ENCODE peak calls at places on chromosomes 16 and 17, in four cellular contexts. Z is left ventricle myocardium inferior, U is cardiac muscle cell, I is caudate nucleus. P is an unnamed sample.

GRCh38 chr16:83793179-83793578 is 14.6 kb upstream of the HSBP1 start:
- DNase-seq in Z (no peak), I (no peak), U (no peak), P (no peak)

GRCh38 chr17:31388770-31389672 is 2.5 kb upstream of the RAB11FIP4 start:
- DNase-seq in U (peak), I (no peak), Z (no peak), P (no peak)

GRCh38 chr17:66425751-66426396 is 123.5 kb downstream of the PRKCA start:
- DNase-seq in U (no peak), Z (no peak), I (no peak), P (no peak)

GRCh38 chr17:6670999-6671398 is 19.4 kb downstream of the C17orf100 start:
- DNase-seq in U (no peak), I (no peak), Z (no peak), P (no peak)

GRCh38 chr16:69890114-69890890 is 60.8 kb upstream of the CLEC18A start:
- DNase-seq in Z (peak), U (peak), I (peak), P (no peak)

GRCh38 chr16:88626646-88627045 is 11.7 kb upstream of the IL17C start:
- DNase-seq in U (no peak), I (no peak), Z (no peak), P (no peak)

GRCh38 chr16:4346205-4346781 is 4.8 kb downstream of the PAM16 start:
- DNase-seq in U (no peak), I (no peak), Z (no peak), P (no peak)

GRCh38 chr16:86391987-86392386 is 118.3 kb upstream of the FOXF1 start:
- DNase-seq in Z (no peak), I (no peak), U (no peak), P (no peak)

GRCh38 chr17:4488989-4489595 is 9.6 kb upstream of the SPNS2 start:
- DNase-seq in Z (no peak), I (no peak), U (no peak), P (no peak)

GRCh38 chr16:10897134-10897533 is 20.1 kb downstream of the CIITA start:
- DNase-seq in Z (no peak), U (no peak), I (no peak), P (no peak)

GRCh38 chr16:85234310-85235235 is 122.3 kb upstream of the CIBAR2 start:
- DNase-seq in Z (peak), U (peak), I (no peak), P (no peak)

GRCh38 chr16:62088731-62089410 is 52.6 kb upstream of the CDH8 start:
- DNase-seq in U (no peak), Z (no peak), I (no peak), P (no peak)

GRCh38 chr16:70267516-70267915 is 15.8 kb upstream of the EXOSC6 start:
- DNase-seq in U (peak), Z (no peak), I (no peak), P (no peak)

GRCh38 chr17:78665385-78665951 is 88.3 kb upstream of the DNAH17 start:
- DNase-seq in Z (no peak), U (no peak), I (no peak), P (no peak)

GRCh38 chr17:17681187-17681743 is at the start of gene RAI1:
- DNase-seq in Z (peak), U (peak), I (peak), P (no peak)

GRCh38 chr17:8947201-8947600 is 18.3 kb downstream of the PIK3R5 start:
- DNase-seq in Z (no peak), I (no peak), U (no peak), P (no peak)

GRCh38 chr16:1524366-1524765 is 9.1 kb upstream of the TMEM204 start:
- DNase-seq in U (no peak), I (no peak), Z (no peak), P (no peak)

GRCh38 chr17:50518265-50519023 is 10.2 kb downstream of the MYCBPAP start:
- DNase-seq in U (no peak), Z (no peak), I (no peak), P (no peak)

GRCh38 chr16:76946879-76947278 is 244.1 kb upstream of the MON1B start:
- DNase-seq in I (no peak), U (peak), Z (no peak), P (peak)

GRCh38 chr17:2259769-2260536 is 43.6 kb downstream of the SMG6 start:
- DNase-seq in Z (no peak), U (no peak), I (no peak), P (no peak)

GRCh38 chr16:23026777-23027362 is 122.4 kb downstream of the USP31 start:
- DNase-seq in I (no peak), Z (no peak), U (peak), P (no peak)

GRCh38 chr16:89113152-89113547 is 19.5 kb downstream of the ACSF3 start:
- DNase-seq in U (no peak), I (no peak), Z (peak), P (no peak)

GRCh38 chr16:85444879-85445778 is 168.0 kb upstream of the GSE1 start:
- DNase-seq in I (no peak), Z (no peak), U (no peak), P (no peak)

GRCh38 chr17:78717431-78717980 is 64.6 kb downstream of the CYTH1 start:
- DNase-seq in I (peak), U (no peak), Z (no peak), P (no peak)

GRCh38 chr16:23729503-23730424 is 16.7 kb upstream of the ERN2 start:
- DNase-seq in Z (no peak), U (no peak), I (no peak), P (no peak)

GRCh38 chr16:55285586-55285985 is 38.4 kb upstream of the IRX6 start:
- DNase-seq in I (no peak), U (no peak), Z (no peak), P (no peak)

GRCh38 chr16:3669067-3669466 is 14.6 kb downstream of the DNASE1 start:
- DNase-seq in I (no peak), U (no peak), Z (no peak), P (no peak)

GRCh38 chr17:27462149-27462548 is 5.9 kb downstream of the KSR1 start:
- DNase-seq in I (no peak), Z (no peak), U (no peak), P (no peak)

GRCh38 chr17:79534111-79534510 is 76.7 kb downstream of the RBFOX3 start:
- DNase-seq in I (no peak), U (no peak), Z (no peak), P (no peak)

GRCh38 chr17:50060951-50061712 is 5.2 kb downstream of the ITGA3 start:
- DNase-seq in U (peak), I (no peak), Z (peak), P (no peak)

GRCh38 chr16:53626816-53627215 is 76.8 kb downstream of the RPGRIP1L start:
- DNase-seq in Z (no peak), I (no peak), U (no peak), P (no peak)

GRCh38 chr16:31052131-31052530 is 18.8 kb downstream of the STX4 start:
- DNase-seq in I (no peak), U (no peak), Z (no peak), P (peak)

GRCh38 chr17:17868637-17869522 is 32.1 kb upstream of the SREBF1 start:
- DNase-seq in U (no peak), Z (no peak), I (no peak), P (no peak)

GRCh38 chr17:49932131-49932723 is 36.8 kb upstream of the DLX4 start:
- DNase-seq in Z (no peak), I (no peak), U (no peak), P (no peak)

DNA sequence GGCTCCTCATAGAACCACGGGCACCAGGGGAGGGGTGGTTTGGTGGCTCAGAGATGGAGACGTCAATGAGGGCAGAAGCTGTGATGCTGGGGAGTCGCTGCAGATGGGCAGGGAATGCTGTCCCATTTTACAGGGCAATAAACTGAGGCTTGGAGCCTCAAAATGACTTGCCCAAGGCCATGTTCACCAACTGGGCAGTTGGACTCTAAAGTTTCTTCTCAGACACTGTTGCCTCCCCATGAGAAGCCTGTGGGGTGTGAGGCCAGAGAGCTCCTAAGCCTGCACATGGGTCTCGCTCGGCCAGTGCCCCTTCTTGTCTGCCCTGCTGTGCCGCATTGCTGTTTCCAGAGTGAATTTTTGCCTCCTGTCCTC is 38.6 kb downstream of the CPNE2 start:
- DNase-seq in U (no peak), I (no peak), Z (no peak), P (no peak)
- H3K27ac ChIP-seq in U (no peak), I (peak), Z (no peak), P (no peak)

GRCh38 chr17:19748807-19749193 is 702 bp upstream of the ALDH3A1 start:
- DNase-seq in U (no peak), Z (no peak), I (no peak), P (no peak)
- H3K27ac ChIP-seq in U (no peak), Z (no peak), I (peak), P (peak)

GRCh38 chr17:72462814-72463213 is 342.0 kb downstream of the SOX9 start:
- DNase-seq in Z (no peak), I (no peak), U (no peak), P (peak)
- H3K27ac ChIP-seq in Z (no peak), I (no peak), U (no peak), P (peak)

GRCh38 chr17:44914698-44915271 is 515 bp downstream of the GFAP start:
- DNase-seq in I (no peak), U (no peak), Z (no peak), P (no peak)

GRCh38 chr17:44915321-44915726 is at the start of gene GFAP:
- DNase-seq in I (no peak), U (no peak), Z (no peak), P (no peak)

GRCh38 chr17:44914148-44914547 is 1.2 kb downstream of the GFAP start:
- DNase-seq in I (no peak), U (no peak), Z (no peak), P (no peak)

GRCh38 chr17:44912763-44913544 is 2.3 kb downstream of the GFAP start:
- DNase-seq in Z (no peak), I (no peak), U (no peak), P (no peak)

DNA sequence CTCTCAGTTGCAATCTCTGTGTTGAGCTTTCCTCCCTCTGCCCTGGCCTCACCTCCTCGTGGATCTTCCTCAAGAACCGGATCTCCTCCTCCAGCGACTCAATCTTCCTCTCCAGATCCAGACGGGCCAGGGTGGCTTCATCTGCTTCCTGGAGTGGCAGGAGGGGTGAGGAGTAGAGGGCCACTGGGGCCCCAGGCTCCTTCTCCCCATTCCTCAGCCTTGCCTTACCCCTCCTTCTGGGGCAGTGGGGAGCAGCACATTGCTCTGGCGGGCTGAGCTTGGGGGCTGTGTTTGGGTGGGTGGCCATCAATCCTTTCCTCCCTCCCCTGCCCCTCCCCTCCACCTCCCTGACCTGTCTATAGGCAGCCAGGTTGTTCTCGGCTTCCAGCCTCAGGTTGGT is 1.6 kb downstream of the GFAP start:
- DNase-seq in U (no peak), Z (no peak), I (no peak), P (no peak)
- H3K27ac ChIP-seq in U (no peak), Z (no peak), I (peak), P (no peak)

DNA sequence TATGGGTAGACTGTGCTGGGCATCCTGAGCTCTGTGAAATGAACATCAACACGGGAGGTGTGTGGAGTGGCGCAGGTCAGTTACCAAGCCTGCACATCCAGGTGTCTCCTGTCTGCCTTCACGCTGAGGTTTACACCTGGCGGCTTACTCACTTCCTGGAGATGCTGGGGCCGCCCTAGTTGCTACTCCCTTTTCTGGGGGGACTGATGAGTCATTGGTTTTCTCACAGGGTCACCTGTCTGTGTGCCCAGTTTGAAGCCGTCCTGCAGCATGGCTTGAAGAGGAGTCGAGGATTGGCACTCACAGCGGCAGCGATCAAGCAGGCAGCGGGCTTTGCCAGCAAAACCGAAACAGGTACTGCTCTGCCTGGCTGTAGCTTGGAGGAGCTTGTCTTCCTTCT is 50.6 kb downstream of the SNX29 start:
- DNase-seq in U (no peak), Z (no peak), I (no peak), P (peak)
- H3K27ac ChIP-seq in U (no peak), Z (no peak), I (no peak), P (peak)

P was measured in epithelial cell of prostate.